ENCODE peak calls at places on chromosome 2, in six cellular contexts. M, H, A, Q, F and W are unnamed samples.

GRCh38 chr2:15796543-15796942 is 143.8 kb upstream of the MYCN start:
- DNase-seq in A (no peak), Q (no peak), F (no peak), H (no peak), M (no peak), W (no peak)

GRCh38 chr2:238183846-238184245 is 19.6 kb downstream of the ILKAP start:
- DNase-seq in M (no peak), A (no peak), H (no peak), Q (no peak), F (no peak), W (no peak)

GRCh38 chr2:10501980-10502802 is 54.1 kb upstream of the ODC1 start:
- DNase-seq in F (no peak), M (peak; percentile 16), A (peak; percentile 14), H (no peak), Q (no peak), W (peak; percentile 84)

GRCh38 chr2:7044253-7045250 is 127.3 kb downstream of the RNF144A start:
- DNase-seq in Q (peak; percentile 66), F (peak; percentile 56), M (peak; percentile 42), H (peak; percentile 77), A (peak; percentile 79), W (no peak)

GRCh38 chr2:240450532-240451107 is 15.2 kb downstream of the GPC1 start:
- DNase-seq in Q (no peak), A (no peak), H (no peak), M (no peak), F (no peak), W (no peak)

GRCh38 chr2:200026312-200026711 is 70.9 kb downstream of the MAIP1 start:
- DNase-seq in H (no peak), A (no peak), Q (no peak), F (no peak), M (no peak), W (no peak)

GRCh38 chr2:9010866-9011265 is 7.4 kb upstream of the MBOAT2 start:
- DNase-seq in F (no peak), A (no peak), Q (no peak), M (no peak), H (no peak), W (no peak)

GRCh38 chr2:120373424-120373823 is 27.5 kb downstream of the INHBB start:
- DNase-seq in H (no peak), A (no peak), F (no peak), Q (no peak), M (no peak), W (no peak)

GRCh38 chr2:70960833-70961647 is 17.4 kb upstream of the ANKRD53 start:
- DNase-seq in A (peak; percentile 20), H (no peak), M (peak; percentile 11), F (no peak), Q (no peak), W (peak; percentile 70)

GRCh38 chr2:120454993-120455789 is 109.3 kb downstream of the INHBB start:
- DNase-seq in M (no peak), H (no peak), A (no peak), F (no peak), Q (no peak), W (no peak)

GRCh38 chr2:103176289-103176915 is 414.6 kb downstream of the TMEM182 start:
- DNase-seq in A (no peak), H (no peak), M (no peak), F (no peak), Q (no peak), W (no peak)

GRCh38 chr2:173355132-173355865 is 627 bp downstream of the CDCA7 start:
- DNase-seq in A (peak; percentile 31), H (peak; percentile 52), F (no peak), M (peak; percentile 19), Q (peak; percentile 14), W (no peak)

GRCh38 chr2:40450066-40450841 is 1.6 kb downstream of the SLC8A1 start:
- DNase-seq in H (peak; percentile 33), F (no peak), A (no peak), Q (peak; percentile 39), M (no peak), W (no peak)

GRCh38 chr2:111186933-111187332 is 66.2 kb downstream of the BCL2L11 start:
- DNase-seq in A (no peak), F (no peak), M (no peak), H (no peak), Q (no peak), W (peak; percentile 67)

GRCh38 chr2:112840068-112840445 is 3.5 kb upstream of the IL1B start:
- DNase-seq in Q (no peak), F (no peak), A (no peak), M (no peak), H (no peak), W (no peak)

GRCh38 chr2:64963719-64964118 is 25.5 kb upstream of the SLC1A4 start:
- DNase-seq in H (no peak), M (no peak), Q (no peak), A (no peak), F (no peak), W (no peak)

GRCh38 chr2:164843346-164843841 is 1.8 kb upstream of the COBLL1 start:
- DNase-seq in F (no peak), Q (no peak), A (no peak), H (no peak), M (no peak), W (no peak)

GRCh38 chr2:156434461-156435291 is 1.5 kb upstream of the GPD2 start:
- DNase-seq in A (no peak), Q (no peak), F (no peak), H (no peak), M (no peak), W (no peak)

GRCh38 chr2:18704224-18704623 is 114.9 kb upstream of the NT5C1B start:
- DNase-seq in A (no peak), Q (no peak), M (no peak), H (no peak), F (no peak), W (no peak)

GRCh38 chr2:225282858-225283693 is 116.4 kb upstream of the NYAP2 start:
- DNase-seq in F (no peak), Q (no peak), M (no peak), A (no peak), H (no peak), W (no peak)

GRCh38 chr2:88866756-88867155 is 175.3 kb downstream of the RPIA start:
- DNase-seq in F (no peak), A (no peak), Q (no peak), H (no peak), M (no peak), W (no peak)

GRCh38 chr2:45452866-45453265 is 158.2 kb downstream of the SRBD1 start:
- DNase-seq in A (no peak), Q (no peak), F (no peak), H (peak; percentile 45), M (no peak), W (no peak)

GRCh38 chr2:191155608-191156071 is 4.8 kb upstream of the STAT4 start:
- DNase-seq in A (no peak), H (no peak), F (no peak), M (no peak), Q (no peak), W (no peak)

GRCh38 chr2:49002750-49003149 is 151.6 kb downstream of the FSHR start:
- DNase-seq in M (no peak), F (no peak), Q (no peak), H (no peak), A (no peak), W (no peak)

GRCh38 chr2:3651686-3652516 is 6.1 kb upstream of the ALLC start:
- DNase-seq in F (peak; percentile 28), Q (peak; percentile 58), H (peak; percentile 78), A (peak; percentile 62), M (peak; percentile 26), W (no peak)

GRCh38 chr2:240424341-240425235 is 10.9 kb upstream of the GPC1 start:
- DNase-seq in F (peak; percentile 12), H (peak; percentile 15), A (peak; percentile 18), M (no peak), Q (no peak), W (no peak)

GRCh38 chr2:136844546-136844945 is 79.2 kb downstream of the THSD7B start:
- DNase-seq in F (no peak), M (no peak), H (no peak), A (no peak), Q (no peak), W (no peak)

DNA sequence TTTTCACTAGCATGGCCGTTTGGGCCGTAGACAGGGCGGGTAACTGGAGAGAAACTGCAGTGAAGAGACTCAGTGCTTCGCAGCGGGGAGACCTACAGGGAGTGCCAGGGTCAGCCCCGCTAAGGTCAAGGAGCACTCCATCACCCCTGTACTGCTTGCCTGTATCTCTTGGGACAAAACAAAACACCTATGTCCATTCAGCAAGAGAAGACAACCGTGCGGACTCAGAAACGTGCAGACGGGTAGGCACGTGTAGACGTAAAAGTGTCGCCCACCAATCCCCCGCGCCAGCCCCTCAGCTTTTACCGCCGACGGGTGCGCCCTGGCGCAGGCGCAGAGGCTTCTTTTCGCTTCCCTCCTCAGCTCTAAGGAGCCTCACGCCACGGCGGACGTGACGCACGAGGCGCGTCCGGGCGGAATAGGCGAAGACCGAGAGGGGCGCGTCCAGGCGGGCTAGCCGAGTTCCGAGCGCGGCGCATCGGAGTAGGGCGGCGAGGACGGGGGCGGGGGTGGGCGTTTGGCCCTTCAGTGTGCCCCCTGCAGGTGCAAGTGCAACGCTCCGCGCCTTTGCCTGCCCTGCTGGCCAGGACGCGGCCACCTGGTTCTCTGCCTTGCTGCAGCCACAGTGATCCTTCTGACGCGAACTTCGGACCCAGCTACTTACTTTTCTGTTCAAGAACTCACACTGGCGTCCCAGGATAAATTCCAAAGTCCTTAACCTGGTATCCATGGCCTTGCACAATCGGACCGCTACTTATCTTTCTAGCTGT is 3.3 kb upstream of the SOS1 start:
- DNase-seq in Q (peak; percentile 93), A (peak; percentile 97), H (peak; percentile 97), F (peak; percentile 86), M (peak; percentile 86), W (peak; percentile 91)
- TF ChIP-seq POLR2A in Q (peak; percentile 53), A (no peak), H (peak; percentile 87), F (peak; percentile 81), M (peak; percentile 78), W (no peak)

DNA sequence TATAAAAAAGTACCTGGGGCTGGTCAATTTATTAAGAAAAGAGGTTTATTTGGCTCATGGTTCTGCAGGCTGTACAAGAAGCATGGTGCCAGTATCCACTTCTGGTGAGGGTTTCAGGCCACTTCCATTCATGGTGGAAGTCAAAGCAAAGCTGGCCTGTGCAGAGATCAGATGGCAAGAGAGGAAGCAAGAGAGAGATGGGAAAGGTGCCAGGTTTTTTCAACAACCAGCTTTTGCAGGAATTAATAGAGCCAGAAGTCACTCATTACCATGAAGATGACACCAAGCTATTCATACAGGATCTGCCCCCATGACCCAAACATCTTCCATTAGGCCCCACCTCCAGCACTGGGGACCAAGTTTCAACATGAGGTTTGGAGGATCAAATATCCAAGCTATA is 56.8 kb upstream of the ST3GAL5 start:
- DNase-seq in F (no peak), Q (no peak), A (no peak), H (no peak), M (no peak), W (peak; percentile 40)
- H3K9me3 ChIP-seq in F (no peaks in the 10 kb centered on the region), Q (no peaks in the 10 kb centered on the region), A (peaks cover 16% of the 10 kb centered on the region), H (no peaks in the 10 kb centered on the region), M (peaks cover 17% of the 10 kb centered on the region), W (no peaks in the 10 kb centered on the region)

GRCh38 chr2:68426446-68426845 is 40.6 kb downstream of the FBXO48 start:
- DNase-seq in F (no peak), M (no peak), H (no peak), A (no peak), Q (no peak), W (no peak)
- TF ChIP-seq POLR2A in F (no peak), M (no peak), H (no peak), A (no peak), Q (no peak), W (no peak)

DNA sequence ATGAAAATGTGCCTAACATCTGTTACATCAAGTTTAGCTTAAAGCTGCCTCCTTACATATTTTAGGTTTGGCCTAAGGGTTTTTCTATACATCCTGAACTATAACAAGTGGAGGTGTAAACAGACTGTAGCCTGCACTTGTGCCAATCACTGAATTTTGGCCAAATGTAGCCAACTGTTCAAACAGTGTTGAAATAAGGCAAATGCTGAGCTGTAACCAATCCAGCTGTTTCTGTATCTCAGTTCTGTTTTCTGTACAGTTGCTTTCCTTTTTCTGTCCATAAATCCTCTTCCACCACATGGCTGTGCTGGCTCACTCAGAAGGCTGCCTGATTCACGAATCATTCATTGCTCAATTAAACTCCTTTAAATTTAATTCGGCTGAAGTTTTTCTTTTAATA is 19.2 kb upstream of the CAPN13 start:
- DNase-seq in F (no peak), H (no peak), M (no peak), A (peak; percentile 46), Q (no peak), W (no peak)
- H3K9me3 ChIP-seq in F (no peaks in the 10 kb centered on the region), H (no peaks in the 10 kb centered on the region), M (peaks cover 4% of the 10 kb centered on the region), A (peaks cover 4% of the 10 kb centered on the region), Q (no peaks in the 10 kb centered on the region), W (no peaks in the 10 kb centered on the region)